ENCODE peak calls at places on chromosome 9, in four cellular contexts. O, F, M and S are unnamed samples.

GRCh38 chr9:113876806-113877236 is 712 bp downstream of the ZNF618 start:
- DNase-seq in O (no peak), F (no peak), M (no peak), S (no peak)

GRCh38 chr9:33908749-33909148 is 91.8 kb downstream of the UBE2R2 start:
- DNase-seq in O (no peak), F (peak; percentile 3), M (no peak), S (no peak)

GRCh38 chr9:36163840-36164175 is 5.4 kb upstream of the CCIN start:
- DNase-seq in O (no peak), F (no peak), M (no peak), S (no peak)

GRCh38 chr9:85322592-85322991 is 419.2 kb downstream of the AGTPBP1 start:
- DNase-seq in O (no peak), F (no peak), M (no peak), S (no peak)

GRCh38 chr9:18857769-18858168 is 175.2 kb downstream of the SAXO1 start:
- DNase-seq in O (no peak), F (no peak), M (no peak), S (no peak)

GRCh38 chr9:82882744-82883143 is 180.2 kb downstream of the RASEF start:
- DNase-seq in O (no peak), F (no peak), M (no peak), S (no peak)

GRCh38 chr9:123669355-123669754 is 260.6 kb downstream of the DENND1A start:
- DNase-seq in O (no peak), F (no peak), M (no peak), S (no peak)

GRCh38 chr9:137427454-137428310 is 4.5 kb downstream of the NOXA1 start:
- DNase-seq in O (no peak), F (no peak), M (no peak), S (no peak)

GRCh38 chr9:97510797-97511761 is 9.6 kb downstream of the TMOD1 start:
- DNase-seq in O (no peak), F (peak; percentile 56), M (no peak), S (no peak)

GRCh38 chr9:34457266-34458012 is 931 bp downstream of the FAM219A start:
- DNase-seq in O (peak; percentile 14), F (no peak), M (peak; percentile 92), S (peak; percentile 48)

GRCh38 chr9:127144670-127145458 is 22.4 kb upstream of the ANGPTL2 start:
- DNase-seq in O (no peak), F (no peak), M (no peak), S (peak; percentile 31)

GRCh38 chr9:4038182-4038723 is 261.6 kb downstream of the GLIS3 start:
- DNase-seq in O (no peak), F (no peak), M (no peak), S (no peak)

GRCh38 chr9:95494416-95495371 is 22.1 kb downstream of the PTCH1 start:
- DNase-seq in O (peak; percentile 88), F (no peak), M (peak; percentile 89), S (no peak)

GRCh38 chr9:128150594-128151342 is 1.5 kb downstream of the LCN2 start:
- DNase-seq in O (no peak), F (no peak), M (no peak), S (no peak)

GRCh38 chr9:77016111-77016525 is 3.3 kb upstream of the FOXB2 start:
- DNase-seq in O (no peak), F (no peak), M (no peak), S (no peak)

GRCh38 chr9:127199001-127199791 is 65.4 kb upstream of the GARNL3 start:
- DNase-seq in O (peak; percentile 70), F (peak; percentile 93), M (peak; percentile 96), S (peak; percentile 80)

GRCh38 chr9:128384801-128385492 is 13.8 kb downstream of the URM1 start:
- DNase-seq in O (no peak), F (no peak), M (no peak), S (no peak)

GRCh38 chr9:132267660-132268059 is 87.1 kb downstream of the SETX start:
- DNase-seq in O (no peak), F (no peak), M (no peak), S (no peak)

GRCh38 chr9:12424243-12424642 is 268.9 kb upstream of the TYRP1 start:
- DNase-seq in O (no peak), F (no peak), M (no peak), S (no peak)

GRCh38 chr9:86546712-86547111 is 192.5 kb upstream of the TUT7 start:
- DNase-seq in O (no peak), F (no peak), M (no peak), S (no peak)

GRCh38 chr9:4820172-4820571 is 27.4 kb downstream of the RCL1 start:
- DNase-seq in O (no peak), F (no peak), M (no peak), S (no peak)

GRCh38 chr9:127447416-127448111 is 3.6 kb downstream of the RPL12 start:
- DNase-seq in O (no peak), F (no peak), M (no peak), S (no peak)

GRCh38 chr9:76136986-76137385 is 246.5 kb downstream of the PCSK5 start:
- DNase-seq in O (no peak), F (no peak), M (no peak), S (no peak)

GRCh38 chr9:69174645-69175487 is 789 bp downstream of the TJP2 start:
- DNase-seq in O (peak; percentile 10), F (peak; percentile 86), M (peak; percentile 87), S (no peak)

GRCh38 chr9:23851024-23851629 is 25.1 kb upstream of the ELAVL2 start:
- DNase-seq in O (no peak), F (no peak), M (no peak), S (no peak)

GRCh38 chr9:124818431-124819281 is 34.6 kb upstream of the WDR38 start:
- DNase-seq in O (no peak), F (no peak), M (no peak), S (no peak)

GRCh38 chr9:109448223-109448622 is 49.9 kb downstream of the PTPN3 start:
- DNase-seq in O (no peak), F (peak; percentile 73), M (no peak), S (no peak)

GRCh38 chr9:91017245-91017644 is 215.6 kb downstream of the SYK start:
- DNase-seq in O (no peak), F (no peak), M (peak; percentile 29), S (no peak)

GRCh38 chr9:96859461-96860198 is 5.3 kb upstream of the ZNF782 start:
- DNase-seq in O (no peak), F (no peak), M (no peak), S (no peak)

GRCh38 chr9:113589890-113590289 is 126.4 kb downstream of the RGS3 start:
- DNase-seq in O (no peak), F (no peak), M (no peak), S (no peak)

GRCh38 chr9:84174486-84174885 is 166.1 kb downstream of the SLC28A3 start:
- DNase-seq in O (no peak), F (no peak), M (no peak), S (no peak)

GRCh38 chr9:92686954-92687353 is 17.0 kb upstream of the IPPK start:
- DNase-seq in O (no peak), F (peak; percentile 46), M (peak; percentile 71), S (no peak)

GRCh38 chr9:69622664-69623063 is 49.5 kb downstream of the APBA1 start:
- DNase-seq in O (no peak), F (no peak), M (no peak), S (no peak)

GRCh38 chr9:110687497-110687896 is 18.9 kb downstream of the MUSK start:
- DNase-seq in O (no peak), F (no peak), M (no peak), S (no peak)

GRCh38 chr9:7055201-7055903 is 297.6 kb downstream of the KDM4C start:
- DNase-seq in O (no peak), F (no peak), M (no peak), S (no peak)

GRCh38 chr9:103872811-103873210 is 221.3 kb upstream of the SMC2 start:
- DNase-seq in O (no peak), F (no peak), M (no peak), S (no peak)

GRCh38 chr9:36748322-36748899 is 175.7 kb downstream of the MELK start:
- DNase-seq in O (no peak), F (peak; percentile 87), M (no peak), S (no peak)